ENCODE peak calls at places on chromosomes 4 and X, in eight cellular contexts. A is right lobe of liver, M is DND-41, L is left ventricle myocardium inferior, D is ovary, J is K562, R is heart right ventricle, E is HCT116. F is an unnamed sample.

GRCh38 chrX:83508006-83508405 is at the start of gene POU3F4:
- DNase-seq in A (no peak), M (no peak), L (no peak), D (no peak), J (no peak), R (no peak), E (no peak), F (no peak)

GRCh38 chr4:156830356-156830755 is 141.2 kb downstream of the PDGFC start:
- DNase-seq in A (no peak), M (no peak), L (no peak), D (no peak), J (no peak), R (no peak), E (no peak), F (no peak)

GRCh38 chrX:13569479-13570244 is at the start of gene EGFL6:
- DNase-seq in A (peak; percentile 43), M (no peak), L (no peak), D (no peak), J (no peak), R (no peak), E (no peak), F (no peak)

GRCh38 chr4:153341575-153342090 is 2.9 kb upstream of the MND1 start:
- DNase-seq in A (no peak), M (no peak), L (no peak), D (no peak), J (no peak), R (no peak), E (peak; percentile 35), F (no peak)

GRCh38 chr4:183588169-183588675 is 70.8 kb downstream of the RWDD4 start:
- DNase-seq in A (no peak), M (no peak), L (no peak), D (peak; percentile 47), J (no peak), R (no peak), E (no peak), F (no peak)

GRCh38 chr4:143339497-143339896 is 2.8 kb downstream of the GAB1 start:
- DNase-seq in A (no peak), M (no peak), L (no peak), D (no peak), J (no peak), R (no peak), E (no peak), F (no peak)

GRCh38 chr4:8132947-8133705 is 25.5 kb downstream of the ABLIM2 start:
- DNase-seq in A (no peak), M (no peak), L (no peak), D (no peak), J (no peak), R (no peak), E (no peak), F (no peak)

GRCh38 chrX:118000518-118000917 is 116.1 kb downstream of the KLHL13 start:
- DNase-seq in A (no peak), M (no peak), L (no peak), D (no peak), J (no peak), R (no peak), E (no peak), F (no peak)

GRCh38 chrX:739611-740010 is 109.0 kb downstream of the SHOX start:
- DNase-seq in A (no peak), M (no peak), L (no peak), D (no peak), J (no peak), R (no peak), E (no peak), F (no peak)

GRCh38 chr4:5364406-5364805 is 313.1 kb downstream of the STK32B start:
- DNase-seq in A (no peak), M (no peak), L (no peak), D (no peak), J (peak; percentile 23), R (no peak), E (no peak), F (no peak)

GRCh38 chr4:2220016-2220620 is 21.8 kb downstream of the HAUS3 start:
- DNase-seq in A (peak; percentile 66), M (peak; percentile 79), L (peak; percentile 59), D (peak; percentile 76), J (peak; percentile 71), R (peak; percentile 59), E (peak; percentile 28), F (peak; percentile 72)

GRCh38 chrX:327660-328126 is 9.1 kb upstream of the GTPBP6 start:
- DNase-seq in A (peak; percentile 55), M (no peak), L (peak; percentile 12), D (no peak), J (no peak), R (no peak), E (no peak), F (no peak)

GRCh38 chrX:53280703-53281320 is 572 bp downstream of the IQSEC2 start:
- DNase-seq in A (no peak), M (no peak), L (peak; percentile 71), D (peak; percentile 77), J (no peak), R (peak; percentile 17), E (no peak), F (peak; percentile 70)

GRCh38 chr4:8394125-8394524 is 46.4 kb downstream of the ACOX3 start:
- DNase-seq in A (no peak), M (no peak), L (peak; percentile 90), D (peak; percentile 79), J (no peak), R (peak; percentile 79), E (no peak), F (peak; percentile 90)

GRCh38 chr4:38177792-38178665 is 217.8 kb downstream of the PTTG2 start:
- DNase-seq in A (peak; percentile 83), M (peak; percentile 65), L (peak; percentile 82), D (peak; percentile 55), J (peak; percentile 21), R (peak; percentile 48), E (no peak), F (peak; percentile 88)

GRCh38 chr4:38178666-38178995 is 218.4 kb downstream of the PTTG2 start:
- DNase-seq in A (no peak), M (no peak), L (no peak), D (no peak), J (no peak), R (no peak), E (no peak), F (no peak)

GRCh38 chr4:38182334-38182998 is 222.3 kb downstream of the PTTG2 start:
- DNase-seq in A (no peak), M (no peak), L (no peak), D (no peak), J (no peak), R (no peak), E (no peak), F (no peak)

GRCh38 chr4:38179690-38180299 is 219.6 kb downstream of the PTTG2 start:
- DNase-seq in A (peak; percentile 73), M (peak; percentile 63), L (peak; percentile 61), D (peak; percentile 77), J (peak; percentile 72), R (peak; percentile 71), E (no peak), F (peak; percentile 88)

DNA sequence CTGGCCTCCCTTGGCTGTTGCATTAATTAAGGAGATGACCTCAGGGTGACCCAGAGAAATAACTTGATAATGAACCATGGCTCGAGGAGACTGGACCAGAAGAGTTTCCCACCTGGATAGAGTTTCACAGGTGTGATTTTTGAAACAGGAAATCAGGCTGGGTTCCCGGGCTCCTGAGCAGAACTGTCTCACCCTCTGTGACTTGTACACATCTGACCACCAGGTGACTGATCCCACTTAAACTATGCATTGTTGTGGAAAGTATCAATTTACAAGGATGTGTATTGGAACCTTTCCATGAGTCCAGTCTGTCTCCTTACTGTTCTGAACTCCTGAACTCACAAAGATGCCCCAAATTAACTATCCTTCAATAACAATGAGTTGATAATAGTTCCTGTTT is 220.3 kb downstream of the PTTG2 start:
- DNase-seq in A (no peak), M (no peak), L (no peak), D (no peak), J (no peak), R (no peak), E (no peak), F (no peak)
- TF ChIP-seq CTCF in A (peak; percentile 11), M (no peak), L (no peak), D (no peak), J (no peak), R (no peak), E (no peak), F (no peak)

GRCh38 chr4:123667991-123668390 is 271.4 kb downstream of the SPRY1 start:
- DNase-seq in A (no peak), M (no peak), L (no peak), D (no peak), J (no peak), R (no peak), E (no peak), F (no peak)
- H3K4me1 ChIP-seq in A (no peaks in the 10 kb centered on the region), M (no peaks in the 10 kb centered on the region), L (no peaks in the 10 kb centered on the region), D (no peaks in the 10 kb centered on the region), J (no peaks in the 10 kb centered on the region), R (no peaks in the 10 kb centered on the region), E (no peaks in the 10 kb centered on the region), F (no peaks in the 10 kb centered on the region)

DNA sequence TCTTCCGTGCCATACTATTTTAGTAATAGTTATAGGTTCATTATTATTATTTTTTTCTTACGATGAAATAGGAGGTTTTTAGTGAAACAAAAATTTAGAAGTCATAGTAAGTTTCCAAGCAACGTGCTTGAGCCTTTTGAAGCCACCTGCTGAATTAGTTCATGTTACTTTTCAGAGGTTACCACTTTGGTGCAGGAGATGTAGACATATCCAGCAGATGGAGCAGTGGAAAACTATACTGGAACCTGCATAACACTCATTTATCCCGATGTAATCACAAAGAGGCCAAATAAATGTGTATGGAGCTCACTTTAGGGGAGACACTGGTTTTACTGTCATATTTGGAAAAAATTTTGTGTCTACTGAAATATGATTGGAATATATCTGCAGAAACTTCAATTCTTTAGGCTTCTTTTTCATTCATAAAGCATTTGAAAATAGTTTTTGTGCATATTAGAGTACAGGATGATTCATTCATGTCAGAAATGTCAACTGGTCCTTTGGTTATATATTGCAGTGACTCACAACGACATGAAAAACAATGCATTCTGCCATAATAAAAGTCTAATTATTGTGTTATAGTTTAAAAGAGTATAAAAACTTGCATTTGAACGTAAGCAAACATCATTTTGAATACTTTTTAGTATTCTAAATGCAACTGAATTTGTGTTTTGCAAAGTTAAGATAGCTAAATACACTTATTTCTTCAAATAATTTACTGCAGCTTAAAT is 2182.9 kb upstream of the TENM3 start:
- DNase-seq in A (no peak), M (no peak), L (no peak), D (no peak), J (no peak), R (no peak), E (no peak), F (no peak)
- TF ChIP-seq CTCF in A (no peak), M (peak; percentile 18), L (no peak), D (no peak), J (no peak), R (no peak), E (no peak), F (no peak)

DNA sequence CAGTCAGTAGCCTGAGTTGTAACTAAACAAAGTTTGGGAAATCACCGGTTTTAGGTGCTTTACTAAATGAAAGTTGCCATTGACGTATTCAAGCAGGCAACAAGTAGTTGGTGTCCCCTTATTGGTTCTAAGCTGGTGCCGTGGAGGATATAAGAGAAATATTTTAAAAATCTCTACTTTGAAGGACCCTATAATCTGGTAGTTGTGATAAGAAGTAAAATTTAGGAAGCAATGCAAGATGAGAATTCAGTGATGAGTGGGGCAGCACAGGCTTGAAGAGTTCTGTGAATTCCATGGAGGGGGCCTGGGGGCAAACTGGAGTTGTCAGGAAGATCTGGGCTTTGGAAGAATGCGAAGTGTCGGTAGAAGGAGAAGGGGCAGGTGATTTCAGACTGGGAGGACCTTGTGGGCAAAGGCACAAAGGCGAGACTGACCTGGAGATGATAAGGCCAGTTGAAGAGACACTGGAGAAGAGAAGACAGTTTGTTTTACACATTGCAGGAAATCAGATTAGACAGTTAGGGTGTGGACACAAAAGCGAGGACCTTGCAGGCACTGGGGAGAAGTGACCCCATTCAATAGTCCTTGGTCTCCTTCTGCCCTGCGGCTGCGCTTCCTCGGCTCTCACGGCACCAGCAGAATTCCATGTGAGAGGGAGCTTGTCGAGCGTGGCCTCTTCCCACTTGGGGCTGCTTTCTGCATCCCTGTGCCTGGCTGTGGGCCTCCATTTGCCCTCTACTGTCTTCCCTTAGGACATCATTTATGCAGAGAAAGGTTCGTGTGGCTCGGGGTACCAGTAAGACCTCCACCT is 1.3 kb downstream of the RHOH start:
- DNase-seq in A (no peak), M (peak; percentile 35), L (no peak), D (no peak), J (no peak), R (no peak), E (no peak), F (no peak)
- H3K4me1 ChIP-seq in A (no peaks in the 10 kb centered on the region), M (peaks cover 66% of the 10 kb centered on the region), L (no peaks in the 10 kb centered on the region), D (peaks cover 2% of the 10 kb centered on the region), J (peaks cover 38% of the 10 kb centered on the region), R (no peaks in the 10 kb centered on the region), E (no peaks in the 10 kb centered on the region), F (no peaks in the 10 kb centered on the region)

F was measured in right atrium auricular region.